ENCODE peak calls at places on chromosomes 6 and 20, in eight cellular contexts. One of them, this sample, is unnamed.

GRCh38 chr6:89022747-89023289 is 57.7 kb upstream of the PNRC1 start:
- DNase-seq in neural crest cell: no peak
- DNase-seq in HTR-8/SVneo: no peak
- DNase-seq in stimulated activated CD8-positive, alpha-beta memory T cell treated with anti-CD3 and anti-CD28 coated beads, Interleukin-4, amount 100 ng/mL, for 1 hour: no peak
- DNase-seq in psoas muscle: no peak
- DNase-seq in pancreas: no peak
- DNase-seq in ELF-1: no peak
- DNase-seq in GF-D8: no peak
- DNase-seq in this sample: no peak

GRCh38 chr20:32111287-32111686 is 1.8 kb downstream of the TM9SF4 start:
- DNase-seq in HTR-8/SVneo: no peak
- DNase-seq in GF-D8: no peak
- DNase-seq in psoas muscle: no peak
- DNase-seq in ELF-1: no peak
- DNase-seq in pancreas: no peak
- DNase-seq in neural crest cell: no peak
- DNase-seq in stimulated activated CD8-positive, alpha-beta memory T cell treated with anti-CD3 and anti-CD28 coated beads, Interleukin-4, amount 100 ng/mL, for 1 hour: no peak
- DNase-seq in this sample: no peak

GRCh38 chr6:90375681-90376439 is 79.2 kb upstream of the BACH2 start:
- DNase-seq in stimulated activated CD8-positive, alpha-beta memory T cell treated with anti-CD3 and anti-CD28 coated beads, Interleukin-4, amount 100 ng/mL, for 1 hour: no peak
- DNase-seq in ELF-1: no peak
- DNase-seq in neural crest cell: no peak
- DNase-seq in pancreas: no peak
- DNase-seq in GF-D8: no peak
- DNase-seq in psoas muscle: no peak
- DNase-seq in HTR-8/SVneo: no peak
- DNase-seq in this sample: no peak

GRCh38 chr6:150865406-150866146 is at the start of gene MTHFD1L:
- DNase-seq in pancreas: peak; percentile 73
- DNase-seq in GF-D8: peak; percentile 24
- DNase-seq in psoas muscle: peak; percentile 77
- DNase-seq in neural crest cell: peak; percentile 74
- DNase-seq in stimulated activated CD8-positive, alpha-beta memory T cell treated with anti-CD3 and anti-CD28 coated beads, Interleukin-4, amount 100 ng/mL, for 1 hour: peak; percentile 37
- DNase-seq in HTR-8/SVneo: peak; percentile 75
- DNase-seq in ELF-1: peak; percentile 86
- DNase-seq in this sample: peak; percentile 81

GRCh38 chr6:152474341-152474740 is 162.8 kb downstream of the SYNE1 start:
- DNase-seq in ELF-1: no peak
- DNase-seq in pancreas: no peak
- DNase-seq in HTR-8/SVneo: no peak
- DNase-seq in psoas muscle: no peak
- DNase-seq in neural crest cell: no peak
- DNase-seq in stimulated activated CD8-positive, alpha-beta memory T cell treated with anti-CD3 and anti-CD28 coated beads, Interleukin-4, amount 100 ng/mL, for 1 hour: no peak
- DNase-seq in GF-D8: no peak
- DNase-seq in this sample: no peak

GRCh38 chr6:168619560-168620314 is 178.8 kb downstream of the SMOC2 start:
- DNase-seq in neural crest cell: no peak
- DNase-seq in ELF-1: no peak
- DNase-seq in GF-D8: no peak
- DNase-seq in pancreas: no peak
- DNase-seq in psoas muscle: no peak
- DNase-seq in stimulated activated CD8-positive, alpha-beta memory T cell treated with anti-CD3 and anti-CD28 coated beads, Interleukin-4, amount 100 ng/mL, for 1 hour: no peak
- DNase-seq in HTR-8/SVneo: no peak
- DNase-seq in this sample: no peak

GRCh38 chr6:4575724-4576123 is 200.5 kb upstream of the CDYL start:
- DNase-seq in psoas muscle: no peak
- DNase-seq in pancreas: no peak
- DNase-seq in neural crest cell: no peak
- DNase-seq in stimulated activated CD8-positive, alpha-beta memory T cell treated with anti-CD3 and anti-CD28 coated beads, Interleukin-4, amount 100 ng/mL, for 1 hour: no peak
- DNase-seq in ELF-1: peak; percentile 42
- DNase-seq in HTR-8/SVneo: no peak
- DNase-seq in GF-D8: no peak
- DNase-seq in this sample: no peak

GRCh38 chr6:112600168-112600567 is 253.0 kb downstream of the RFPL4B start:
- DNase-seq in ELF-1: no peak
- DNase-seq in neural crest cell: no peak
- DNase-seq in stimulated activated CD8-positive, alpha-beta memory T cell treated with anti-CD3 and anti-CD28 coated beads, Interleukin-4, amount 100 ng/mL, for 1 hour: no peak
- DNase-seq in pancreas: no peak
- DNase-seq in HTR-8/SVneo: no peak
- DNase-seq in GF-D8: no peak
- DNase-seq in psoas muscle: no peak
- DNase-seq in this sample: no peak

GRCh38 chr6:36280467-36280866 is 10.6 kb downstream of the PNPLA1 start:
- DNase-seq in psoas muscle: no peak
- DNase-seq in HTR-8/SVneo: no peak
- DNase-seq in stimulated activated CD8-positive, alpha-beta memory T cell treated with anti-CD3 and anti-CD28 coated beads, Interleukin-4, amount 100 ng/mL, for 1 hour: no peak
- DNase-seq in GF-D8: no peak
- DNase-seq in ELF-1: no peak
- DNase-seq in neural crest cell: no peak
- DNase-seq in pancreas: no peak
- DNase-seq in this sample: no peak

GRCh38 chr6:132388291-132388690 is 13.0 kb downstream of the MOXD1 start:
- DNase-seq in psoas muscle: no peak
- DNase-seq in GF-D8: no peak
- DNase-seq in HTR-8/SVneo: no peak
- DNase-seq in stimulated activated CD8-positive, alpha-beta memory T cell treated with anti-CD3 and anti-CD28 coated beads, Interleukin-4, amount 100 ng/mL, for 1 hour: no peak
- DNase-seq in pancreas: no peak
- DNase-seq in ELF-1: no peak
- DNase-seq in neural crest cell: no peak
- DNase-seq in this sample: no peak

GRCh38 chr6:14912226-14912625 is 333.6 kb upstream of the JARID2 start:
- DNase-seq in GF-D8: no peak
- DNase-seq in stimulated activated CD8-positive, alpha-beta memory T cell treated with anti-CD3 and anti-CD28 coated beads, Interleukin-4, amount 100 ng/mL, for 1 hour: no peak
- DNase-seq in pancreas: no peak
- DNase-seq in neural crest cell: no peak
- DNase-seq in psoas muscle: no peak
- DNase-seq in HTR-8/SVneo: no peak
- DNase-seq in ELF-1: no peak
- DNase-seq in this sample: no peak

GRCh38 chr6:85191656-85192055 is 258.2 kb upstream of the NT5E start:
- DNase-seq in GF-D8: no peak
- DNase-seq in neural crest cell: no peak
- DNase-seq in pancreas: no peak
- DNase-seq in HTR-8/SVneo: no peak
- DNase-seq in ELF-1: no peak
- DNase-seq in psoas muscle: no peak
- DNase-seq in stimulated activated CD8-positive, alpha-beta memory T cell treated with anti-CD3 and anti-CD28 coated beads, Interleukin-4, amount 100 ng/mL, for 1 hour: no peak
- DNase-seq in this sample: no peak

GRCh38 chr6:17928514-17929430 is 58.7 kb downstream of the KIF13A start:
- DNase-seq in neural crest cell: no peak
- DNase-seq in pancreas: no peak
- DNase-seq in GF-D8: no peak
- DNase-seq in HTR-8/SVneo: no peak
- DNase-seq in psoas muscle: no peak
- DNase-seq in stimulated activated CD8-positive, alpha-beta memory T cell treated with anti-CD3 and anti-CD28 coated beads, Interleukin-4, amount 100 ng/mL, for 1 hour: no peak
- DNase-seq in ELF-1: no peak
- DNase-seq in this sample: no peak

GRCh38 chr6:100808638-100809275 is 72.4 kb downstream of the ASCC3 start:
- DNase-seq in GF-D8: no peak
- DNase-seq in neural crest cell: no peak
- DNase-seq in psoas muscle: no peak
- DNase-seq in ELF-1: no peak
- DNase-seq in stimulated activated CD8-positive, alpha-beta memory T cell treated with anti-CD3 and anti-CD28 coated beads, Interleukin-4, amount 100 ng/mL, for 1 hour: no peak
- DNase-seq in HTR-8/SVneo: no peak
- DNase-seq in pancreas: no peak
- DNase-seq in this sample: no peak

GRCh38 chr20:18224968-18225568 is 63.3 kb upstream of the ZNF133 start:
- DNase-seq in GF-D8: no peak
- DNase-seq in stimulated activated CD8-positive, alpha-beta memory T cell treated with anti-CD3 and anti-CD28 coated beads, Interleukin-4, amount 100 ng/mL, for 1 hour: no peak
- DNase-seq in pancreas: peak; percentile 51
- DNase-seq in neural crest cell: peak; percentile 45
- DNase-seq in HTR-8/SVneo: peak; percentile 31
- DNase-seq in psoas muscle: peak; percentile 68
- DNase-seq in ELF-1: peak; percentile 75
- DNase-seq in this sample: no peak